ENCODE peak calls at places on chromosomes 5 and 9, in five cellular contexts. One of them, this sample, is unnamed.

GRCh38 chr5:58107704-58108103 is 352.2 kb downstream of the PLK2 start:
- DNase-seq in activated CD8-positive, alpha-beta memory T cell treated with anti-CD3 and anti-CD28 coated beads for 24 hours: no peak
- DNase-seq in tibial nerve: no peak
- DNase-seq in hypothalamus: no peak
- DNase-seq in Right ventricle myocardium superior: no peak
- DNase-seq in this sample: peak; percentile 10

GRCh38 chr5:91245871-91246270 is 137.2 kb downstream of the ARRDC3 start:
- DNase-seq in Right ventricle myocardium superior: no peak
- DNase-seq in hypothalamus: no peak
- DNase-seq in activated CD8-positive, alpha-beta memory T cell treated with anti-CD3 and anti-CD28 coated beads for 24 hours: no peak
- DNase-seq in tibial nerve: no peak
- DNase-seq in this sample: peak; percentile 51

GRCh38 chr5:142600611-142601360 is 85.1 kb downstream of the FGF1 start:
- DNase-seq in activated CD8-positive, alpha-beta memory T cell treated with anti-CD3 and anti-CD28 coated beads for 24 hours: no peak
- DNase-seq in tibial nerve: peak; percentile 65
- DNase-seq in Right ventricle myocardium superior: peak; percentile 53
- DNase-seq in hypothalamus: no peak
- DNase-seq in this sample: peak; percentile 71

GRCh38 chr5:38414348-38414747 is 142.1 kb downstream of the LIFR start:
- DNase-seq in activated CD8-positive, alpha-beta memory T cell treated with anti-CD3 and anti-CD28 coated beads for 24 hours: no peak
- DNase-seq in tibial nerve: no peak
- DNase-seq in Right ventricle myocardium superior: no peak
- DNase-seq in hypothalamus: no peak
- DNase-seq in this sample: peak; percentile 53

GRCh38 chr5:79209505-79209904 is 26.4 kb upstream of the JMY start:
- DNase-seq in tibial nerve: no peak
- DNase-seq in Right ventricle myocardium superior: no peak
- DNase-seq in hypothalamus: no peak
- DNase-seq in activated CD8-positive, alpha-beta memory T cell treated with anti-CD3 and anti-CD28 coated beads for 24 hours: no peak
- DNase-seq in this sample: no peak

GRCh38 chr9:127589955-127590370 is 22.1 kb upstream of the STXBP1 start:
- DNase-seq in activated CD8-positive, alpha-beta memory T cell treated with anti-CD3 and anti-CD28 coated beads for 24 hours: no peak
- DNase-seq in tibial nerve: peak; percentile 73
- DNase-seq in Right ventricle myocardium superior: no peak
- DNase-seq in hypothalamus: no peak
- DNase-seq in this sample: peak; percentile 89

GRCh38 chr9:105150991-105151685 is 93.3 kb upstream of the SLC44A1 start:
- DNase-seq in activated CD8-positive, alpha-beta memory T cell treated with anti-CD3 and anti-CD28 coated beads for 24 hours: no peak
- DNase-seq in tibial nerve: no peak
- DNase-seq in hypothalamus: no peak
- DNase-seq in Right ventricle myocardium superior: no peak
- DNase-seq in this sample: no peak

GRCh38 chr9:71987471-71988371 is 72.7 kb downstream of the C9orf57 start:
- DNase-seq in activated CD8-positive, alpha-beta memory T cell treated with anti-CD3 and anti-CD28 coated beads for 24 hours: no peak
- DNase-seq in tibial nerve: no peak
- DNase-seq in hypothalamus: no peak
- DNase-seq in Right ventricle myocardium superior: no peak
- DNase-seq in this sample: peak; percentile 58

GRCh38 chr5:95620030-95620869 is at the start of gene GPR150:
- DNase-seq in Right ventricle myocardium superior: peak; percentile 72
- DNase-seq in hypothalamus: no peak
- DNase-seq in activated CD8-positive, alpha-beta memory T cell treated with anti-CD3 and anti-CD28 coated beads for 24 hours: peak; percentile 88
- DNase-seq in tibial nerve: no peak
- DNase-seq in this sample: no peak

GRCh38 chr5:109191153-109191558 is 218.6 kb downstream of the PJA2 start:
- DNase-seq in activated CD8-positive, alpha-beta memory T cell treated with anti-CD3 and anti-CD28 coated beads for 24 hours: no peak
- DNase-seq in tibial nerve: no peak
- DNase-seq in Right ventricle myocardium superior: no peak
- DNase-seq in hypothalamus: no peak
- DNase-seq in this sample: peak; percentile 93

GRCh38 chr9:105403552-105404246 is 44.1 kb upstream of the FSD1L start:
- DNase-seq in tibial nerve: no peak
- DNase-seq in Right ventricle myocardium superior: no peak
- DNase-seq in activated CD8-positive, alpha-beta memory T cell treated with anti-CD3 and anti-CD28 coated beads for 24 hours: no peak
- DNase-seq in hypothalamus: no peak
- DNase-seq in this sample: no peak

GRCh38 chr9:77807295-77807694 is 159.2 kb upstream of the GNA14 start:
- DNase-seq in Right ventricle myocardium superior: no peak
- DNase-seq in hypothalamus: no peak
- DNase-seq in activated CD8-positive, alpha-beta memory T cell treated with anti-CD3 and anti-CD28 coated beads for 24 hours: no peak
- DNase-seq in tibial nerve: no peak
- DNase-seq in this sample: peak; percentile 99

GRCh38 chr5:180639743-180640300 is 9.6 kb downstream of the FLT4 start:
- DNase-seq in hypothalamus: no peak
- DNase-seq in activated CD8-positive, alpha-beta memory T cell treated with anti-CD3 and anti-CD28 coated beads for 24 hours: no peak
- DNase-seq in tibial nerve: no peak
- DNase-seq in Right ventricle myocardium superior: peak; percentile 41
- DNase-seq in this sample: no peak

GRCh38 chr9:108709126-108709525 is 146.7 kb downstream of the ACTL7B start:
- DNase-seq in hypothalamus: no peak
- DNase-seq in activated CD8-positive, alpha-beta memory T cell treated with anti-CD3 and anti-CD28 coated beads for 24 hours: no peak
- DNase-seq in Right ventricle myocardium superior: no peak
- DNase-seq in tibial nerve: no peak
- DNase-seq in this sample: no peak

GRCh38 chr5:164319161-164319560 is 813.7 kb downstream of the MAT2B start:
- DNase-seq in hypothalamus: no peak
- DNase-seq in activated CD8-positive, alpha-beta memory T cell treated with anti-CD3 and anti-CD28 coated beads for 24 hours: no peak
- DNase-seq in Right ventricle myocardium superior: no peak
- DNase-seq in tibial nerve: no peak
- DNase-seq in this sample: no peak